ENCODE peak calls at places on chromosomes 3 and 15, in five cellular contexts. J is sigmoid colon, Y is GM06990, O is esophagus squamous epithelium, H is thoracic aorta. N is an unnamed sample.

GRCh38 chr15:68372291-68372811 is 59.6 kb downstream of the ITGA11 start:
- DNase-seq in H (no peak), J (peak; percentile 59), Y (no peak), O (no peak), N (peak; percentile 21)

GRCh38 chr3:171505822-171506333 is 45.7 kb upstream of the TNIK start:
- DNase-seq in Y (no peak), J (no peak), O (no peak), H (no peak), N (no peak)

GRCh38 chr3:4460334-4460733 is 6.7 kb downstream of the SUMF1 start:
- DNase-seq in J (no peak), H (no peak), Y (no peak), O (no peak), N (no peak)

GRCh38 chr3:131326307-131326706 is 55.3 kb upstream of the NUDT16 start:
- DNase-seq in O (no peak), Y (no peak), J (no peak), H (no peak), N (peak; percentile 79)

GRCh38 chr15:66730168-66731014 is 28.4 kb downstream of the SMAD6 start:
- DNase-seq in H (no peak), O (no peak), Y (no peak), J (peak; percentile 49), N (peak; percentile 39)

GRCh38 chr3:66453525-66454463 is 47.0 kb downstream of the LRIG1 start:
- DNase-seq in J (no peak), Y (no peak), O (no peak), H (no peak), N (no peak)

GRCh38 chr15:31396881-31397560 is 70.4 kb downstream of the KLF13 start:
- DNase-seq in H (peak; percentile 76), J (peak; percentile 94), O (peak; percentile 49), Y (no peak), N (peak; percentile 75)

GRCh38 chr3:181933052-181933618 is 221.4 kb downstream of the SOX2 start:
- DNase-seq in Y (peak; percentile 77), O (no peak), H (no peak), J (no peak), N (no peak)

GRCh38 chr3:50573566-50574279 is 4.4 kb downstream of the HEMK1 start:
- DNase-seq in H (no peak), Y (no peak), J (no peak), O (no peak), N (no peak)

GRCh38 chr3:11601446-11602241 is 42.1 kb downstream of the VGLL4 start:
- DNase-seq in J (peak; percentile 85), O (no peak), H (peak; percentile 57), Y (peak; percentile 86), N (no peak)

GRCh38 chr3:116166121-116166520 is 279.2 kb downstream of the LSAMP start:
- DNase-seq in J (no peak), H (no peak), Y (no peak), O (no peak), N (no peak)

GRCh38 chr15:57509121-57509520 is 82.6 kb upstream of the MYZAP start:
- DNase-seq in O (no peak), J (no peak), Y (no peak), H (no peak), N (no peak)

GRCh38 chr15:101433396-101433795 is 56.1 kb downstream of the PCSK6 start:
- DNase-seq in O (no peak), Y (no peak), J (no peak), H (no peak), N (no peak)

GRCh38 chr15:23072633-23073032 is 33.3 kb upstream of the TUBGCP5 start:
- DNase-seq in H (no peak), O (no peak), J (no peak), Y (no peak), N (no peak)

GRCh38 chr3:195286115-195286872 is 15.3 kb upstream of the XXYLT1 start:
- DNase-seq in O (no peak), Y (no peak), H (no peak), J (no peak), N (peak; percentile 65)
- H3K36me3 ChIP-seq in O (peaks cover 8% of the 10 kb centered on the region), Y (peaks cover 5% of the 10 kb centered on the region), H (peaks cover 18% of the 10 kb centered on the region), J (no peaks in the 10 kb centered on the region), N (peaks cover 4% of the 10 kb centered on the region)

GRCh38 chr3:53495518-53496501 is 1.4 kb downstream of the CACNA1D start:
- DNase-seq in O (no peak), Y (peak; percentile 12), H (no peak), J (peak; percentile 70), N (no peak)

GRCh38 chr3:53501203-53501602 is 6.8 kb downstream of the CACNA1D start:
- DNase-seq in H (no peak), Y (no peak), J (no peak), O (no peak), N (no peak)

GRCh38 chr3:53496984-53497383 is 2.6 kb downstream of the CACNA1D start:
- DNase-seq in H (no peak), Y (no peak), O (no peak), J (no peak), N (no peak)

GRCh38 chr3:53500165-53500777 is 5.9 kb downstream of the CACNA1D start:
- DNase-seq in J (no peak), O (no peak), Y (no peak), H (no peak), N (no peak)

DNA sequence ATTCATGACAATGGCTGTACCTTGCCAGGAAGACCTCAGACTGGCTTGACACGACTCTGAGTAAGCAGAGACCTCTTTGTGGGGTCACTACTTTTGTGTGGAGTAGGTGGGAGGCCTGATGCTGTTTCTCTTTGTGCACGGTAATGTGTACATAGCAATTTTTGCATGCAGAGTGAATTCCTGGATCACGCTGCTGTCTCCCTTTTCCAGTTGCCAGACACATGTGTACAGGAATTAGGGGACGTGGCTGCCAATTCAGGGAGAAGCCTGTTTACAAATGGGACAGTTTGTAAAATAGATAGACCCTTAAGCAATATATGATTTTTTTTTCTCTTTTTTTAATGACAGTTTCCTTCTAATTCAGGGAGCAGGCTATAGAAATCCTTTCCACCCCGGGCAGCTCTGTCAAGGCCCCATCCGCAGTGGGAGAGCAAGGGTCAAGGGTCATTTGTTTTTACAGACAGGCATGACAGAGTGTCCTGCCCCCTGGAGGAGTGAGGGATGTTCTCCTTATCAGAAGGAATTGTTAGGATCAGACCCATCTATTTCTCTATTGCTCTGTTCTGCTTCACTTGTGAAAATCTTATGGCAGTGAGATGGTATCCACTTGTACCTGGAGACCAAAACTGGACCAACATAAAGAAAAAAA is 4.7 kb downstream of the CACNA1D start:
- DNase-seq in J (no peak), O (no peak), H (no peak), Y (no peak), N (no peak)
- H3K27me3 ChIP-seq in J (no peaks in the 10 kb centered on the region), O (peaks cover 38% of the 10 kb centered on the region), H (no peaks in the 10 kb centered on the region), Y (peaks cover 5% of the 10 kb centered on the region), N (peaks cover 13% of the 10 kb centered on the region)

GRCh38 chr3:125011941-125012340 is 43.9 kb downstream of the HEG1 start:
- DNase-seq in Y (no peak), J (no peak), O (no peak), H (no peak), N (no peak)
- H3K36me3 ChIP-seq in Y (peaks cover 38% of the 10 kb centered on the region), J (peaks cover 56% of the 10 kb centered on the region), O (peaks cover 61% of the 10 kb centered on the region), H (peaks cover 56% of the 10 kb centered on the region), N (peaks cover 7% of the 10 kb centered on the region)

DNA sequence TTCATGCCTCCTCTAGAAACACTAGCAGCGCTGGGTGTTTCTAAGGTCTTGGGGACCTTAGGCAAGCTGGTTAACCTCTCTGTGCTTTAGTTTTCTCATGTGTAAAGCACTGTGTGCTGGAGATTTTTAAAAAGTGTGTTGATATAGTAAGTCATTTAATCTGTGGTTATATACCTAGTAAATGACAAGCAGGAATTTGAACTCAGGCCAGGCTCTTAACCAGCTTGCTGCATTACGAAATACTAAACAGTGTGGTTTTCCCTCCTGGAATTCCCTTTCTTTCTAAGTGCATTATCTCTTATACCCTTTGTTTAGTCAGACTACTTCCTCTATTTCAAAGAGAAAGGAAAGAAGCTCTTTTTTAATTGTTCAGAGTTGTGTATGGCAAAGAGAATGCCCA is 26.5 kb downstream of the NEO1 start:
- DNase-seq in O (no peak), H (no peak), J (no peak), Y (no peak), N (peak; percentile 85)
- H3K27me3 ChIP-seq in O (no peaks in the 10 kb centered on the region), H (no peaks in the 10 kb centered on the region), J (no peaks in the 10 kb centered on the region), Y (no peaks in the 10 kb centered on the region), N (no peaks in the 10 kb centered on the region)

GRCh38 chr3:195302436-195302835 is 31.5 kb upstream of the XXYLT1 start:
- DNase-seq in O (no peak), J (no peak), H (no peak), Y (no peak), N (no peak)

GRCh38 chr3:195307711-195308110 is 36.8 kb upstream of the XXYLT1 start:
- DNase-seq in O (no peak), Y (no peak), J (no peak), H (no peak), N (no peak)

GRCh38 chr3:195306359-195306758 is 35.4 kb upstream of the XXYLT1 start:
- DNase-seq in J (no peak), Y (no peak), O (no peak), H (no peak), N (no peak)
- H3K36me3 ChIP-seq in J (no peaks in the 10 kb centered on the region), Y (peaks cover 3% of the 10 kb centered on the region), O (no peaks in the 10 kb centered on the region), H (peaks cover 12% of the 10 kb centered on the region), N (no peaks in the 10 kb centered on the region)

GRCh38 chr15:92468987-92469386 is 75.3 kb downstream of the ST8SIA2 start:
- DNase-seq in O (no peak), J (no peak), H (no peak), Y (no peak), N (no peak)
- H3K27me3 ChIP-seq in O (peaks cover 7% of the 10 kb centered on the region), J (no peaks in the 10 kb centered on the region), H (no peaks in the 10 kb centered on the region), Y (peaks cover 2% of the 10 kb centered on the region), N (no peaks in the 10 kb centered on the region)

DNA sequence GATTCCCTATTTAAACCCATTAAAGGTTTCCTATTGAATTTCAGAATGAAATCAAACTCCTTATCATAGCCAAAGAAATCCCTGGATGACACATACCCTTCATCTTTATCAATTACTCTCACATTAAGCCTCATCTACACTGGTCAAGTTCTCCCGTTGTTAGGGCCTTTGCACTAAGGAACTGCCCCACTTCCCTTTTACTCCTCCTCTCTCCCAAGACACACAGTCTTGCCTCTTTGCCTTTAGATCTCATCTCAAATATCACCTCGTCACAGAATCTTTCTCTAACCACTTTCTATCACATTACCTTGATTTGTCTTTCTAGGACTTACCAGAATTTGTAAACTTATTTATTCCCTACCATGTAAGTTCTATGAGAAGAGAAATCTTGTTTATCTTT is 117.6 kb downstream of the TMCC1 start:
- DNase-seq in O (no peak), H (no peak), J (no peak), Y (no peak), N (no peak)
- H3K36me3 ChIP-seq in O (no peaks in the 10 kb centered on the region), H (no peaks in the 10 kb centered on the region), J (no peaks in the 10 kb centered on the region), Y (no peaks in the 10 kb centered on the region), N (no peaks in the 10 kb centered on the region)

GRCh38 chr15:74146277-74146800 is 16.0 kb downstream of the ISLR2 start:
- DNase-seq in Y (no peak), H (no peak), O (no peak), J (no peak), N (no peak)
- H3K27me3 ChIP-seq in Y (no peaks in the 10 kb centered on the region), H (no peaks in the 10 kb centered on the region), O (peaks cover 56% of the 10 kb centered on the region), J (no peaks in the 10 kb centered on the region), N (peaks cover 2% of the 10 kb centered on the region)